ENCODE peak calls at places on chromosomes 11 and 22, in eight cellular contexts. K is stimulated activated CD8-positive, alpha-beta memory T cell treated with anti-CD3 and anti-CD28 coated beads, Interleukin-15, amount 100 ng/mL, for 4 hours; C is stimulated activated CD4-positive, alpha-beta T cell treated with anti-CD3 and anti-CD28 coated beads, TNF-alpha, amount 100 ng/mL, for 4 hours; M is GM20000; Z is CD14-positive monocyte; D is NCI-H345; L is AG10803; R is RCC 7860. Y is an unnamed sample.

GRCh38 chr11:63573881-63574855 is 11.0 kb upstream of the PLAAT2 start:
- DNase-seq in K (no peak), C (no peak), M (peak), Z (no peak), D (no peak), L (peak), R (no peak), Y (peak)

GRCh38 chr22:29311468-29312217 is 3.9 kb downstream of the RASL10A start:
- DNase-seq in K (no peak), C (no peak), M (peak), Z (no peak), D (no peak), L (peak), R (no peak), Y (no peak)

GRCh38 chr11:1293619-1294015 is 15.8 kb downstream of the TOLLIP start:
- DNase-seq in K (no peak), C (no peak), M (no peak), Z (peak), D (no peak), L (no peak), R (no peak), Y (peak)

GRCh38 chr11:73269353-73270088 is 2.6 kb upstream of the P2RY6 start:
- DNase-seq in K (no peak), C (no peak), M (no peak), Z (no peak), D (peak), L (no peak), R (no peak), Y (no peak)

GRCh38 chr11:2482745-2483144 is 37.9 kb downstream of the KCNQ1 start:
- DNase-seq in K (no peak), C (no peak), M (no peak), Z (no peak), D (peak), L (no peak), R (no peak), Y (no peak)

GRCh38 chr11:27420722-27421572 is 51.6 kb downstream of the LGR4 start:
- DNase-seq in K (no peak), C (no peak), M (no peak), Z (no peak), D (no peak), L (peak), R (no peak), Y (no peak)

GRCh38 chr22:47716890-47717615 is 954.6 kb downstream of the TBC1D22A start:
- DNase-seq in K (no peak), C (no peak), M (no peak), Z (no peak), D (no peak), L (no peak), R (no peak), Y (no peak)

GRCh38 chr22:36590441-36591056 is 61.6 kb upstream of the EIF3D start:
- DNase-seq in K (no peak), C (no peak), M (no peak), Z (no peak), D (no peak), L (no peak), R (no peak), Y (no peak)

GRCh38 chr22:44272330-44272729 is 40.4 kb downstream of the SHISAL1 start:
- DNase-seq in K (no peak), C (no peak), M (no peak), Z (no peak), D (no peak), L (no peak), R (no peak), Y (no peak)

GRCh38 chr11:69434341-69434960 is 47.0 kb upstream of the LINC01488 start:
- DNase-seq in K (no peak), C (no peak), M (no peak), Z (peak), D (no peak), L (no peak), R (no peak), Y (no peak)

GRCh38 chr22:43126506-43127165 is 16.1 kb downstream of the BIK start:
- DNase-seq in K (no peak), C (no peak), M (no peak), Z (no peak), D (no peak), L (peak), R (peak), Y (no peak)

GRCh38 chr11:59875856-59876519 is 2.6 kb upstream of the OOSP3 start:
- DNase-seq in K (no peak), C (no peak), M (no peak), Z (no peak), D (no peak), L (no peak), R (no peak), Y (no peak)

GRCh38 chr22:50102946-50103345 is 13.1 kb downstream of the MOV10L1 start:
- DNase-seq in K (no peak), C (no peak), M (no peak), Z (no peak), D (peak), L (no peak), R (no peak), Y (no peak)

GRCh38 chr11:110896358-110896757 is 184.1 kb upstream of the ARHGAP20 start:
- DNase-seq in K (no peak), C (no peak), M (no peak), Z (no peak), D (no peak), L (peak), R (no peak), Y (no peak)

GRCh38 chr11:2528301-2529050 is 83.7 kb downstream of the KCNQ1 start:
- DNase-seq in K (no peak), C (no peak), M (no peak), Z (peak), D (no peak), L (no peak), R (no peak), Y (no peak)

GRCh38 chr11:131584694-131585592 is 214.5 kb downstream of the NTM start:
- DNase-seq in K (no peak), C (no peak), M (peak), Z (no peak), D (no peak), L (peak), R (no peak), Y (peak)

GRCh38 chr11:117738246-117738957 is 58.6 kb downstream of the DSCAML1 start:
- DNase-seq in K (no peak), C (no peak), M (no peak), Z (no peak), D (no peak), L (no peak), R (no peak), Y (no peak)

GRCh38 chr11:123628936-123629683 is 25.3 kb downstream of the SCN3B start:
- DNase-seq in K (no peak), C (no peak), M (no peak), Z (no peak), D (no peak), L (peak), R (no peak), Y (peak)

GRCh38 chr11:131373326-131373725 is 2.9 kb downstream of the NTM start:
- DNase-seq in K (no peak), C (no peak), M (no peak), Z (no peak), D (no peak), L (no peak), R (no peak), Y (no peak)

GRCh38 chr11:46920709-46921108 is 2.4 kb upstream of the LRP4 start:
- DNase-seq in K (no peak), C (no peak), M (no peak), Z (no peak), D (no peak), L (peak), R (peak), Y (peak)

GRCh38 chr11:34263462-34264186 is 94.2 kb downstream of the ABTB2 start:
- DNase-seq in K (no peak), C (no peak), M (no peak), Z (no peak), D (peak), L (peak), R (peak), Y (peak)

GRCh38 chr11:105456950-105457349 is 152.9 kb upstream of the GRIA4 start:
- DNase-seq in K (no peak), C (no peak), M (no peak), Z (no peak), D (no peak), L (no peak), R (no peak), Y (no peak)